ENCODE peak calls at places on chromosomes 3 and 15, in eight cellular contexts. P is ovary, D is esophagus squamous epithelium, S is tibial artery, L is stomach, E is fibroblast of lung, I is adipocyte, N is HCT116. B is an unnamed sample.

GRCh38 chr3:81451611-81452010 is 309.8 kb downstream of the GBE1 start:
- DNase-seq in P (no peak), D (no peak), S (no peak), L (no peak), E (peak; percentile 74), I (peak; percentile 66), N (no peak), B (peak; percentile 9)

GRCh38 chr3:143134446-143134845 is 14.9 kb downstream of the CHST2 start:
- DNase-seq in P (no peak), D (no peak), S (no peak), L (no peak), E (peak; percentile 47), I (no peak), N (no peak), B (peak; percentile 28)

GRCh38 chr3:190586631-190587000 is 72.7 kb downstream of the IL1RAP start:
- DNase-seq in P (no peak), D (no peak), S (no peak), L (no peak), E (peak; percentile 71), I (peak; percentile 52), N (peak; percentile 52), B (peak; percentile 64)

GRCh38 chr15:78508272-78508671 is 895 bp downstream of the HYKK start:
- DNase-seq in P (no peak), D (no peak), S (no peak), L (no peak), E (no peak), I (no peak), N (no peak), B (no peak)

GRCh38 chr15:64749999-64750657 is 25.3 kb downstream of the RBPMS2 start:
- DNase-seq in P (no peak), D (no peak), S (peak; percentile 40), L (no peak), E (peak; percentile 64), I (peak; percentile 35), N (no peak), B (no peak)

GRCh38 chr15:28132524-28133275 is 33.6 kb upstream of the OCA2 start:
- DNase-seq in P (no peak), D (no peak), S (no peak), L (no peak), E (peak; percentile 70), I (peak; percentile 60), N (no peak), B (peak; percentile 24)

GRCh38 chr3:180829409-180830405 is 82.8 kb upstream of the FXR1 start:
- DNase-seq in P (no peak), D (no peak), S (no peak), L (no peak), E (no peak), I (no peak), N (no peak), B (no peak)

GRCh38 chr15:48500595-48500994 is 144.9 kb downstream of the FBN1 start:
- DNase-seq in P (no peak), D (no peak), S (no peak), L (no peak), E (peak; percentile 58), I (peak; percentile 54), N (no peak), B (no peak)

GRCh38 chr3:187889601-187890404 is 144.5 kb upstream of the BCL6 start:
- DNase-seq in P (no peak), D (no peak), S (peak; percentile 46), L (no peak), E (no peak), I (peak; percentile 38), N (peak; percentile 13), B (no peak)

GRCh38 chr3:159914421-159914820 is 74.2 kb upstream of the IL12A start:
- DNase-seq in P (no peak), D (no peak), S (no peak), L (no peak), E (peak; percentile 50), I (peak; percentile 35), N (no peak), B (no peak)

GRCh38 chr3:65490132-65490531 is 548.6 kb downstream of the MAGI1 start:
- DNase-seq in P (no peak), D (no peak), S (no peak), L (no peak), E (no peak), I (no peak), N (no peak), B (no peak)

GRCh38 chr3:65493938-65494337 is 544.8 kb downstream of the MAGI1 start:
- DNase-seq in P (no peak), D (no peak), S (no peak), L (no peak), E (no peak), I (no peak), N (no peak), B (no peak)

GRCh38 chr3:65493371-65493882 is 545.3 kb downstream of the MAGI1 start:
- DNase-seq in P (no peak), D (no peak), S (no peak), L (no peak), E (no peak), I (no peak), N (no peak), B (no peak)

GRCh38 chr3:65489253-65489652 is 549.5 kb downstream of the MAGI1 start:
- DNase-seq in P (no peak), D (no peak), S (no peak), L (no peak), E (no peak), I (no peak), N (no peak), B (no peak)

GRCh38 chr3:65492249-65492648 is 546.5 kb downstream of the MAGI1 start:
- DNase-seq in P (no peak), D (no peak), S (no peak), L (no peak), E (no peak), I (no peak), N (no peak), B (no peak)
- H3K9me3 ChIP-seq in P (no peaks in the 10 kb centered on the region), D (no peaks in the 10 kb centered on the region), S (no peaks in the 10 kb centered on the region), L (no peaks in the 10 kb centered on the region), E (no peaks in the 10 kb centered on the region), I (no peaks in the 10 kb centered on the region), N (no peaks in the 10 kb centered on the region), B (no peaks in the 10 kb centered on the region)

GRCh38 chr15:38635170-38635569 is 70.6 kb upstream of the RASGRP1 start:
- DNase-seq in P (no peak), D (no peak), S (no peak), L (no peak), E (no peak), I (no peak), N (no peak), B (no peak)

GRCh38 chr15:38627684-38628277 is 63.2 kb upstream of the RASGRP1 start:
- DNase-seq in P (no peak), D (no peak), S (no peak), L (no peak), E (no peak), I (no peak), N (no peak), B (no peak)

GRCh38 chr15:38636597-38636996 is 72.0 kb upstream of the RASGRP1 start:
- DNase-seq in P (no peak), D (no peak), S (no peak), L (no peak), E (no peak), I (no peak), N (no peak), B (no peak)

GRCh38 chr15:38626443-38627050 is 61.9 kb upstream of the RASGRP1 start:
- DNase-seq in P (no peak), D (no peak), S (peak; percentile 26), L (no peak), E (no peak), I (no peak), N (no peak), B (no peak)

DNA sequence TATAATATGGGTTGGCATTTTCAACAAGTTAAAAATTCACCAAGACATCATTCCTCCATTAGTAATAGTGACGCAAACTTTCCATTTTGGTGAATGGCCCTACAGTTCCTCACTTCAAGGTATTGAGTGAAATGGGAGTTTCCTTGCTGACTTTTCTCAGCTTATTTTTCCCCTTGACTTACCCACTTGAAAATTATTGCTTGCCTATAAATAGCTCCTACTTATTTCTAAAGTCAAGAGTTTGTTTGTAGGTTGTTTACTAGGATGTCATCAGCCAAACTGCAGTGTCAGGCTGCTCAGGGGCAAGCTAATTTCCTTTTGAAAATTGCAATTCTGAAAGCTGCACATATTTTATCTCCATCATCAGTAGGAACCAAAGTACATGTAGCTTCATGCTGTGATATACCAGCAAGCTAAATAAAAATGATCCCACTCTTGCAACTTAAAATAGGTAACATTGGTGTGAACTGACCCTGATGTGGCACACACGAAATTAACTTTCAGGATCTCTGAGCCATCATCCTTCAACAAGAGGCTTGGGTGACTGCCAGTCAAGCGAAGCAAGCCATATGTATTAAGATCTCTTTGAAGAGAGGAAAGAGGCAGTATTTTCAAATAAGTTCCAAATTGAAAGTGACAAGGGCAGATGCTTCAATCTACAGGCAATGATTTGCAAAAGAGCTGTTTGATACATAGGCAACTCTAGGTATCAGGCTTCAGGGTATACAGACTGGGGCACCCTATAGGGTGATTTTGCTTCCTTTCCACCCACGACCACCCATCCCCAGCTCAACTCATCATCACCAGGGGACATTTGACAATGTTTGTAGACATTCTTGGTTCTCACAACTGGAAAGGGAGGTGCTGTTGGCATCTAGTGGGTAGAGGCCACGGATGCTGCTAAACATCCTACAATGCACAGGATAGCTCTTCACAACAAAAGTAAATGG is 66.8 kb upstream of the RASGRP1 start:
- DNase-seq in P (no peak), D (no peak), S (no peak), L (no peak), E (no peak), I (no peak), N (no peak), B (no peak)
- H3K27me3 ChIP-seq in P (no peaks in the 10 kb centered on the region), D (no peaks in the 10 kb centered on the region), S (no peaks in the 10 kb centered on the region), L (peaks cover 4% of the 10 kb centered on the region), E (peaks cover 8% of the 10 kb centered on the region), I (peaks cover 21% of the 10 kb centered on the region), N (peaks cover 5% of the 10 kb centered on the region), B (no peaks in the 10 kb centered on the region)

GRCh38 chr15:25060996-25061620 is 106.3 kb downstream of the SNRPN start:
- DNase-seq in P (no peak), D (no peak), S (no peak), L (no peak), E (no peak), I (no peak), N (no peak), B (no peak)
- H3K9me3 ChIP-seq in P (peaks cover 66% of the 10 kb centered on the region), D (peaks cover 100% of the 10 kb centered on the region), S (peaks cover 100% of the 10 kb centered on the region), L (peaks cover 99% of the 10 kb centered on the region), E (peaks cover 46% of the 10 kb centered on the region), I (peaks cover 100% of the 10 kb centered on the region), N (peaks cover 16% of the 10 kb centered on the region), B (peaks cover 5% of the 10 kb centered on the region)

GRCh38 chr15:40103864-40104271 is 4.8 kb downstream of the BMF start:
- DNase-seq in P (no peak), D (no peak), S (no peak), L (no peak), E (peak; percentile 47), I (no peak), N (no peak), B (no peak)

GRCh38 chr15:40104296-40104864 is 4.3 kb downstream of the BMF start:
- DNase-seq in P (no peak), D (no peak), S (no peak), L (no peak), E (no peak), I (no peak), N (no peak), B (no peak)

GRCh38 chr15:40104865-40105516 is 3.7 kb downstream of the BMF start:
- DNase-seq in P (peak; percentile 94), D (no peak), S (peak; percentile 89), L (peak; percentile 91), E (peak; percentile 69), I (peak; percentile 96), N (peak; percentile 73), B (peak; percentile 91)

GRCh38 chr15:40106203-40107161 is 2.2 kb downstream of the BMF start:
- DNase-seq in P (peak; percentile 62), D (no peak), S (peak; percentile 85), L (peak; percentile 83), E (no peak), I (peak; percentile 87), N (no peak), B (no peak)

GRCh38 chr15:40105517-40106202 is 3.0 kb downstream of the BMF start:
- DNase-seq in P (no peak), D (no peak), S (no peak), L (no peak), E (no peak), I (no peak), N (no peak), B (no peak)
- H3K27me3 ChIP-seq in P (no peaks in the 10 kb centered on the region), D (no peaks in the 10 kb centered on the region), S (no peaks in the 10 kb centered on the region), L (no peaks in the 10 kb centered on the region), E (no peaks in the 10 kb centered on the region), I (no peaks in the 10 kb centered on the region), N (no peaks in the 10 kb centered on the region), B (no peaks in the 10 kb centered on the region)

B was measured in MG63.